ENCODE peak calls at places on chromosomes 7 and 10, in eight cellular contexts. C, D, Z, L, Y, E, N and W are unnamed samples.
A peak's percentile ranks its signal among the peaks of the same experiment; 100 is the strongest.

GRCh38 chr7:148987751-148988512 is 40.4 kb downstream of the PDIA4 start:
- DNase-seq in Y (peak; percentile 31), L (peak; percentile 33), N (no peak), C (no peak), Z (no peak), D (peak; percentile 43), E (no peak), W (no peak)

GRCh38 chr10:31359979-31360378 is 41.0 kb downstream of the ZEB1 start:
- DNase-seq in E (no peak), Z (no peak), D (no peak), Y (no peak), L (peak; percentile 32), N (no peak), C (no peak), W (no peak)

GRCh38 chr10:102814873-102815661 is 22.1 kb downstream of the CYP17A1 start:
- DNase-seq in C (peak; percentile 93), D (peak; percentile 68), N (peak; percentile 90), Z (peak; percentile 52), L (no peak), E (no peak), Y (peak; percentile 73), W (peak; percentile 90)

GRCh38 chr7:135602304-135602703 is 44.6 kb downstream of the NUP205 start:
- DNase-seq in D (peak; percentile 36), Y (no peak), C (no peak), L (no peak), Z (no peak), E (no peak), N (no peak), W (no peak)

GRCh38 chr7:34143397-34143796 is 238.1 kb downstream of the BMPER start:
- DNase-seq in Z (no peak), Y (no peak), E (no peak), N (no peak), C (no peak), D (peak; percentile 75), L (no peak), W (no peak)

GRCh38 chr7:100034871-100035510 is 14.6 kb upstream of the ZSCAN21 start:
- DNase-seq in L (peak; percentile 42), N (no peak), C (no peak), E (no peak), Z (no peak), D (peak; percentile 98), Y (no peak), W (no peak)

GRCh38 chr10:119754936-119755335 is 29.1 kb downstream of the INPP5F start:
- DNase-seq in Z (no peak), D (no peak), N (no peak), C (no peak), Y (no peak), E (no peak), L (no peak), W (no peak)

GRCh38 chr10:78794736-78795455 is 273.9 kb upstream of the ZMIZ1 start:
- DNase-seq in Z (no peak), E (no peak), N (no peak), L (no peak), Y (no peak), C (no peak), D (no peak), W (peak; percentile 70)

GRCh38 chr10:99630439-99630838 is 10.2 kb upstream of the SLC25A28 start:
- DNase-seq in E (no peak), C (no peak), Z (peak; percentile 41), D (peak; percentile 64), L (peak; percentile 51), N (peak; percentile 65), Y (peak; percentile 50), W (no peak)

GRCh38 chr7:49775065-49775948 is 1.9 kb downstream of the VWC2 start:
- DNase-seq in L (no peak), Y (no peak), E (no peak), D (no peak), Z (no peak), C (no peak), N (no peak), W (no peak)

DNA sequence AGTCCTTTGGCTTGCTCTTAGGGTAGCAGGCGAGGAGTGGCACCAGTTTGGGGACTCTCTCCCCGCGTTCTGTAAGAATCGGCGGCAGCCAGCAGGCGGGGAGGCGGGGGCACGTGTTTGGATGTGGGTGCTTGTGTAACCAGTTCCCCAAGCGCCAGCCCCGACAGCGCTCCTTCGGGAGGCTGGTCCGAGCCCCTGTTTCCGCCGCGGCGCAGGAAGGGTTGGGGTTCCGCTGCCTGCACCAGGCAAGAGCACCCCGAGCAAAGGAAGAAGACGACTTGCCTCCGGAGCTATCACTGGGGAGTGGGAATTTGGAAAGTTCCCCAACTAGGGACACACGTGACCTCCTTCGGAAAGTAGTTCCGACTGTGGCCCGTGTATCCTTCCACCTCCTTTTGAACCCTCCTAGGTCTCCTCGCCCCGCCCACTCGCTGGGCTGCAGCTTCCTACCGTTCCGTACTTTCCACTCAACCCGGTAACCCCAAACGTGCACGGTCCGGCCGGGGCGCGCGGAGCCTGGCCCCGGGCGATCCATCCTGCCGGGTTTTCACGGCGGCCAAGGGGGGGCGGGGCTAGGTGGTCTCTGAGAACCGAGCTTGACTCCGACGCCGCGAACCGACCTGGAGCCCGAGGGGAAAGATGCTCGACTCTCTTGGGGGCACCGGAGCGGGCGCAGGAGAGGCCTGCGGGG is 1.2 kb downstream of the KLLN start:
- DNase-seq in N (peak; percentile 99), D (peak; percentile 98), L (peak; percentile 99), Y (peak; percentile 97), C (peak; percentile 99), E (peak; percentile 92), Z (peak; percentile 94), W (peak; percentile 99)
- TF ChIP-seq POLR2A in N (peak; percentile 77), D (peak; percentile 18), L (peak; percentile 65), Y (no peak), C (peak; percentile 40), E (no peak), Z (peak; percentile 58), W (no peak)

GRCh38 chr10:299969-300368 is 164.7 kb downstream of the ZMYND11 start:
- DNase-seq in N (no peak), C (no peak), D (no peak), Y (no peak), E (no peak), L (no peak), Z (no peak), W (no peak)

GRCh38 chr10:301536-301935 is 166.3 kb downstream of the ZMYND11 start:
- DNase-seq in E (no peak), Z (no peak), D (no peak), C (no peak), L (no peak), N (no peak), Y (no peak), W (no peak)

GRCh38 chr10:305034-305433 is 169.8 kb downstream of the ZMYND11 start:
- DNase-seq in L (no peak), D (no peak), Y (no peak), E (no peak), C (no peak), N (no peak), Z (no peak), W (no peak)

GRCh38 chr10:298033-298432 is 162.8 kb downstream of the ZMYND11 start:
- DNase-seq in C (no peak), Y (no peak), N (no peak), L (no peak), E (no peak), D (no peak), Z (no peak), W (no peak)

GRCh38 chr10:299512-299911 is 164.3 kb downstream of the ZMYND11 start:
- DNase-seq in D (no peak), L (no peak), Y (no peak), Z (no peak), C (no peak), E (no peak), N (no peak), W (no peak)
- H3K4me3 ChIP-seq in D (no peak overlapping the region), L (no peak overlapping the region), Y (no peak overlapping the region), Z (no peak overlapping the region), C (no peak overlapping the region), E (no peak overlapping the region), N (no peak overlapping the region), W (no peak overlapping the region)

GRCh38 chr7:2896141-2896540 is 52.0 kb upstream of the GNA12 start:
- DNase-seq in L (no peak), N (no peak), C (no peak), E (no peak), Y (no peak), Z (no peak), D (no peak), W (no peak)

GRCh38 chr7:2894118-2894940 is 50.2 kb upstream of the GNA12 start:
- DNase-seq in N (no peak), E (no peak), D (no peak), L (no peak), Z (no peak), Y (no peak), C (no peak), W (no peak)

GRCh38 chr7:2893411-2893861 is 49.3 kb upstream of the GNA12 start:
- DNase-seq in E (no peak), L (no peak), C (no peak), N (no peak), D (no peak), Z (no peak), Y (no peak), W (no peak)

GRCh38 chr7:2892571-2892970 is 48.5 kb upstream of the GNA12 start:
- DNase-seq in C (no peak), N (no peak), E (no peak), L (no peak), Y (no peak), D (no peak), Z (no peak), W (no peak)

GRCh38 chr7:2897023-2897422 is 52.9 kb upstream of the GNA12 start:
- DNase-seq in D (no peak), N (no peak), L (no peak), C (no peak), Z (no peak), E (no peak), Y (no peak), W (no peak)
- TF ChIP-seq CTCF in D (no peak), N (no peak), L (no peak), C (no peak), Z (no peak), E (no peak), Y (no peak), W (no peak)

GRCh38 chr7:76352193-76352592 is 6.6 kb downstream of the YWHAG start:
- DNase-seq in L (no peak), D (peak; percentile 56), N (peak; percentile 50), Y (no peak), Z (no peak), C (peak; percentile 36), E (no peak), W (no peak)

GRCh38 chr7:76354516-76354915 is 4.3 kb downstream of the YWHAG start:
- DNase-seq in L (no peak), Z (no peak), N (no peak), E (no peak), C (no peak), Y (peak; percentile 86), D (no peak), W (no peak)

GRCh38 chr7:76353744-76354143 is 5.0 kb downstream of the YWHAG start:
- DNase-seq in N (no peak), Z (no peak), C (peak; percentile 52), L (no peak), D (no peak), Y (no peak), E (no peak), W (no peak)

GRCh38 chr7:76349313-76349885 is 9.4 kb downstream of the YWHAG start:
- DNase-seq in Y (no peak), D (no peak), L (no peak), E (no peak), N (no peak), C (no peak), Z (no peak), W (no peak)

DNA sequence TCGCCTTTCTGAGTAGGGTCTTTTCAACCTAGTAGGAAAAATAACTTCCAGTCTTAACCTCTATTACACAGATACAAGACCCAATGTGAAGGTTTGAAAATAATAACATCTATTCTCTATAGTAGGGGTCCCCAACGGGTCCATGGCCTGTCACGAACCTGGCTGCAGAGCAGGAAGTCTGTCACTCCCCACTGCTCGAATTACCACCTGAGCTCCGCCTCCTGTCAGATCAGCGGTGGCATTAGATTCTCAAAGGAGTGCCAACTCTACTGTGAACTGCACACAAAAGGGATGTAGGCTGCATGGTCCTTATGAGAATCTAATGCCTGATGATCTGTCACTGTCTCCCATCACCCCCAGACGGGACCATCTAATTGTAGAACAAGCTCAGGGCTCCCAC is 7.4 kb downstream of the YWHAG start:
- DNase-seq in Y (no peak), Z (no peak), D (no peak), E (no peak), N (no peak), C (peak; percentile 21), L (no peak), W (no peak)
- TF ChIP-seq POLR2A in Y (no peak), Z (no peak), D (no peak), E (no peak), N (no peak), C (no peak), L (no peak), W (no peak)